ENCODE peak calls at places on chromosomes 7 and 10, in ten cellular contexts. One of them, this sample, is unnamed.

GRCh38 chr10:79256264-79256806 is 90.9 kb upstream of the PPIF start:
- DNase-seq in brain microvascular endothelial cell: no peak
- DNase-seq in Caco-2: no peak
- DNase-seq in BJ: no peak
- DNase-seq in GM20000: no peak
- DNase-seq in dorsolateral prefrontal cortex: no peak
- DNase-seq in nephron progenitor cell: no peak
- DNase-seq in NB4: no peak
- DNase-seq in ovary: no peak
- DNase-seq in sigmoid colon: no peak
- DNase-seq in this sample: no peak

GRCh38 chr10:103884681-103885139 is 29.3 kb upstream of the SH3PXD2A start:
- DNase-seq in brain microvascular endothelial cell: peak; percentile 61
- DNase-seq in Caco-2: peak; percentile 79
- DNase-seq in BJ: no peak
- DNase-seq in GM20000: peak; percentile 47
- DNase-seq in dorsolateral prefrontal cortex: no peak
- DNase-seq in nephron progenitor cell: peak; percentile 52
- DNase-seq in NB4: peak; percentile 70
- DNase-seq in ovary: peak; percentile 52
- DNase-seq in sigmoid colon: no peak
- DNase-seq in this sample: no peak

GRCh38 chr10:127694580-127695193 is 42.3 kb upstream of the FOXI2 start:
- DNase-seq in brain microvascular endothelial cell: no peak
- DNase-seq in Caco-2: peak; percentile 68
- DNase-seq in BJ: no peak
- DNase-seq in GM20000: peak; percentile 31
- DNase-seq in dorsolateral prefrontal cortex: no peak
- DNase-seq in nephron progenitor cell: peak; percentile 66
- DNase-seq in NB4: peak; percentile 75
- DNase-seq in ovary: no peak
- DNase-seq in sigmoid colon: no peak
- DNase-seq in this sample: no peak

GRCh38 chr7:128103498-128104108 is 72.4 kb upstream of the LRRC4 start:
- DNase-seq in brain microvascular endothelial cell: no peak
- DNase-seq in Caco-2: no peak
- DNase-seq in BJ: no peak
- DNase-seq in GM20000: peak; percentile 70
- DNase-seq in dorsolateral prefrontal cortex: no peak
- DNase-seq in nephron progenitor cell: no peak
- DNase-seq in NB4: peak; percentile 93
- DNase-seq in ovary: peak; percentile 78
- DNase-seq in sigmoid colon: no peak
- DNase-seq in this sample: peak; percentile 25

GRCh38 chr7:31735991-31736982 is 49.3 kb downstream of the PPP1R17 start:
- DNase-seq in brain microvascular endothelial cell: peak; percentile 48
- DNase-seq in Caco-2: peak; percentile 76
- DNase-seq in BJ: no peak
- DNase-seq in GM20000: peak; percentile 51
- DNase-seq in dorsolateral prefrontal cortex: peak; percentile 66
- DNase-seq in nephron progenitor cell: peak; percentile 78
- DNase-seq in NB4: peak; percentile 67
- DNase-seq in ovary: peak; percentile 20
- DNase-seq in sigmoid colon: peak; percentile 74
- DNase-seq in this sample: no peak

GRCh38 chr10:34016541-34016940 is 682.1 kb upstream of the NRP1 start:
- DNase-seq in brain microvascular endothelial cell: no peak
- DNase-seq in Caco-2: no peak
- DNase-seq in BJ: no peak
- DNase-seq in GM20000: no peak
- DNase-seq in dorsolateral prefrontal cortex: no peak
- DNase-seq in nephron progenitor cell: no peak
- DNase-seq in NB4: no peak
- DNase-seq in ovary: no peak
- DNase-seq in sigmoid colon: no peak
- DNase-seq in this sample: no peak

GRCh38 chr10:71081229-71081560 is 131.2 kb upstream of the UNC5B start:
- DNase-seq in brain microvascular endothelial cell: no peak
- DNase-seq in Caco-2: no peak
- DNase-seq in BJ: no peak
- DNase-seq in GM20000: no peak
- DNase-seq in dorsolateral prefrontal cortex: no peak
- DNase-seq in nephron progenitor cell: no peak
- DNase-seq in NB4: no peak
- DNase-seq in ovary: no peak
- DNase-seq in sigmoid colon: peak; percentile 27
- DNase-seq in this sample: no peak

GRCh38 chr7:17462059-17462695 is 163.7 kb downstream of the AHR start:
- DNase-seq in brain microvascular endothelial cell: no peak
- DNase-seq in Caco-2: peak; percentile 18
- DNase-seq in BJ: no peak
- DNase-seq in GM20000: no peak
- DNase-seq in dorsolateral prefrontal cortex: no peak
- DNase-seq in nephron progenitor cell: no peak
- DNase-seq in NB4: no peak
- DNase-seq in ovary: no peak
- DNase-seq in sigmoid colon: no peak
- DNase-seq in this sample: no peak

DNA sequence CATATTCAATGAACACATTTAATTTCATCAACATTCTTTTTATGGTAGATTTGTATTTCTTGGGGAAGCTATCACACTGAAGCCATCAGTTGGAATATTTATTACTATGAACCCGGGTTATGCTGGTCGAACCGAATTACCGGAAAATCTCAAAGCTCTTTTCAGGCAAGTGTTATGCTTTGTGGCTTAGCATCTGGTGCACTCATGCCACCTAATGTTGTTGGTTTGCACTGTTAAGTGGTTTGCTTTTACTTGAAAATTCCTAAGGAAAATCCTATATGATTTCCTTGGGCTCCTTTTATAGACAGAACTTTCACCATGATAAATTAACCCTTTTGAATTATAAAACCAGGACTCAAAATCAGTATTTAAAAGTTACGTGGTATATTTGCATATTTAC is 147.9 kb downstream of the DNAH11 start:
- DNase-seq in brain microvascular endothelial cell: no peak
- DNase-seq in Caco-2: no peak
- DNase-seq in BJ: no peak
- DNase-seq in GM20000: no peak
- DNase-seq in dorsolateral prefrontal cortex: no peak
- DNase-seq in nephron progenitor cell: no peak
- DNase-seq in NB4: no peak
- DNase-seq in ovary: no peak
- DNase-seq in sigmoid colon: no peak
- DNase-seq in this sample: no peak
- TF ChIP-seq CTCF in brain microvascular endothelial cell: no peak
- TF ChIP-seq CTCF in Caco-2: peak; percentile 19
- TF ChIP-seq CTCF in BJ: no peak
- TF ChIP-seq CTCF in GM20000: no peak
- TF ChIP-seq CTCF in dorsolateral prefrontal cortex: no peak
- TF ChIP-seq CTCF in nephron progenitor cell: no peak
- TF ChIP-seq CTCF in NB4: no peak
- TF ChIP-seq CTCF in ovary: no peak
- TF ChIP-seq CTCF in sigmoid colon: no peak
- TF ChIP-seq CTCF in this sample: no peak

GRCh38 chr7:134355004-134355525 is 38.3 kb upstream of the SLC35B4 start:
- DNase-seq in brain microvascular endothelial cell: no peak
- DNase-seq in Caco-2: no peak
- DNase-seq in BJ: no peak
- DNase-seq in GM20000: no peak
- DNase-seq in dorsolateral prefrontal cortex: no peak
- DNase-seq in nephron progenitor cell: no peak
- DNase-seq in NB4: no peak
- DNase-seq in ovary: no peak
- DNase-seq in sigmoid colon: no peak
- DNase-seq in this sample: no peak

GRCh38 chr7:134355925-134356324 is 39.2 kb upstream of the SLC35B4 start:
- DNase-seq in brain microvascular endothelial cell: no peak
- DNase-seq in Caco-2: no peak
- DNase-seq in BJ: no peak
- DNase-seq in GM20000: no peak
- DNase-seq in dorsolateral prefrontal cortex: no peak
- DNase-seq in nephron progenitor cell: no peak
- DNase-seq in NB4: peak; percentile 76
- DNase-seq in ovary: no peak
- DNase-seq in sigmoid colon: no peak
- DNase-seq in this sample: no peak

GRCh38 chr7:134359787-134360432 is 43.2 kb upstream of the SLC35B4 start:
- DNase-seq in brain microvascular endothelial cell: no peak
- DNase-seq in Caco-2: no peak
- DNase-seq in BJ: no peak
- DNase-seq in GM20000: no peak
- DNase-seq in dorsolateral prefrontal cortex: no peak
- DNase-seq in nephron progenitor cell: no peak
- DNase-seq in NB4: no peak
- DNase-seq in ovary: no peak
- DNase-seq in sigmoid colon: no peak
- DNase-seq in this sample: no peak

GRCh38 chr7:134356421-134356936 is 39.7 kb upstream of the SLC35B4 start:
- DNase-seq in brain microvascular endothelial cell: no peak
- DNase-seq in Caco-2: no peak
- DNase-seq in BJ: no peak
- DNase-seq in GM20000: no peak
- DNase-seq in dorsolateral prefrontal cortex: no peak
- DNase-seq in nephron progenitor cell: no peak
- DNase-seq in NB4: no peak
- DNase-seq in ovary: no peak
- DNase-seq in sigmoid colon: no peak
- DNase-seq in this sample: no peak

GRCh38 chr7:134357486-134357885 is 40.8 kb upstream of the SLC35B4 start:
- DNase-seq in brain microvascular endothelial cell: no peak
- DNase-seq in Caco-2: no peak
- DNase-seq in BJ: no peak
- DNase-seq in GM20000: no peak
- DNase-seq in dorsolateral prefrontal cortex: no peak
- DNase-seq in nephron progenitor cell: no peak
- DNase-seq in NB4: no peak
- DNase-seq in ovary: no peak
- DNase-seq in sigmoid colon: no peak
- DNase-seq in this sample: no peak
- TF ChIP-seq CTCF in brain microvascular endothelial cell: no peak
- TF ChIP-seq CTCF in Caco-2: no peak
- TF ChIP-seq CTCF in BJ: no peak
- TF ChIP-seq CTCF in GM20000: no peak
- TF ChIP-seq CTCF in dorsolateral prefrontal cortex: no peak
- TF ChIP-seq CTCF in nephron progenitor cell: no peak
- TF ChIP-seq CTCF in NB4: peak; percentile 5
- TF ChIP-seq CTCF in ovary: no peak
- TF ChIP-seq CTCF in sigmoid colon: no peak
- TF ChIP-seq CTCF in this sample: no peak

GRCh38 chr7:152315845-152316244 is 120.0 kb downstream of the KMT2C start:
- DNase-seq in brain microvascular endothelial cell: no peak
- DNase-seq in Caco-2: no peak
- DNase-seq in BJ: no peak
- DNase-seq in GM20000: no peak
- DNase-seq in dorsolateral prefrontal cortex: no peak
- DNase-seq in nephron progenitor cell: no peak
- DNase-seq in NB4: no peak
- DNase-seq in ovary: no peak
- DNase-seq in sigmoid colon: no peak
- DNase-seq in this sample: no peak

GRCh38 chr7:152313217-152313616 is 122.6 kb downstream of the KMT2C start:
- DNase-seq in brain microvascular endothelial cell: no peak
- DNase-seq in Caco-2: no peak
- DNase-seq in BJ: no peak
- DNase-seq in GM20000: no peak
- DNase-seq in dorsolateral prefrontal cortex: no peak
- DNase-seq in nephron progenitor cell: no peak
- DNase-seq in NB4: no peak
- DNase-seq in ovary: no peak
- DNase-seq in sigmoid colon: no peak
- DNase-seq in this sample: no peak

GRCh38 chr7:152312316-152312715 is 123.5 kb downstream of the KMT2C start:
- DNase-seq in brain microvascular endothelial cell: peak; percentile 26
- DNase-seq in Caco-2: no peak
- DNase-seq in BJ: no peak
- DNase-seq in GM20000: no peak
- DNase-seq in dorsolateral prefrontal cortex: no peak
- DNase-seq in nephron progenitor cell: no peak
- DNase-seq in NB4: no peak
- DNase-seq in ovary: no peak
- DNase-seq in sigmoid colon: no peak
- DNase-seq in this sample: no peak

GRCh38 chr7:152313879-152314604 is 121.8 kb downstream of the KMT2C start:
- DNase-seq in brain microvascular endothelial cell: peak; percentile 84
- DNase-seq in Caco-2: no peak
- DNase-seq in BJ: peak; percentile 37
- DNase-seq in GM20000: peak; percentile 8
- DNase-seq in dorsolateral prefrontal cortex: no peak
- DNase-seq in nephron progenitor cell: no peak
- DNase-seq in NB4: peak; percentile 68
- DNase-seq in ovary: no peak
- DNase-seq in sigmoid colon: no peak
- DNase-seq in this sample: no peak
- TF ChIP-seq CTCF in brain microvascular endothelial cell: no peak
- TF ChIP-seq CTCF in Caco-2: no peak
- TF ChIP-seq CTCF in BJ: no peak
- TF ChIP-seq CTCF in GM20000: no peak
- TF ChIP-seq CTCF in dorsolateral prefrontal cortex: no peak
- TF ChIP-seq CTCF in nephron progenitor cell: no peak
- TF ChIP-seq CTCF in NB4: no peak
- TF ChIP-seq CTCF in ovary: no peak
- TF ChIP-seq CTCF in sigmoid colon: no peak
- TF ChIP-seq CTCF in this sample: no peak

GRCh38 chr10:132164801-132165278 is 21.9 kb upstream of the DPYSL4 start:
- DNase-seq in brain microvascular endothelial cell: no peak
- DNase-seq in Caco-2: no peak
- DNase-seq in BJ: no peak
- DNase-seq in GM20000: no peak
- DNase-seq in dorsolateral prefrontal cortex: no peak
- DNase-seq in nephron progenitor cell: peak; percentile 36
- DNase-seq in NB4: no peak
- DNase-seq in ovary: no peak
- DNase-seq in sigmoid colon: no peak
- DNase-seq in this sample: no peak

GRCh38 chr10:132163826-132164515 is 22.8 kb upstream of the DPYSL4 start:
- DNase-seq in brain microvascular endothelial cell: no peak
- DNase-seq in Caco-2: no peak
- DNase-seq in BJ: no peak
- DNase-seq in GM20000: no peak
- DNase-seq in dorsolateral prefrontal cortex: peak; percentile 27
- DNase-seq in nephron progenitor cell: no peak
- DNase-seq in NB4: no peak
- DNase-seq in ovary: no peak
- DNase-seq in sigmoid colon: no peak
- DNase-seq in this sample: no peak

GRCh38 chr10:132162021-132162531 is 24.7 kb upstream of the DPYSL4 start:
- DNase-seq in brain microvascular endothelial cell: no peak
- DNase-seq in Caco-2: no peak
- DNase-seq in BJ: no peak
- DNase-seq in GM20000: no peak
- DNase-seq in dorsolateral prefrontal cortex: peak; percentile 30
- DNase-seq in nephron progenitor cell: no peak
- DNase-seq in NB4: no peak
- DNase-seq in ovary: no peak
- DNase-seq in sigmoid colon: no peak
- DNase-seq in this sample: no peak

GRCh38 chr10:132162590-132163277 is 24.0 kb upstream of the DPYSL4 start:
- DNase-seq in brain microvascular endothelial cell: no peak
- DNase-seq in Caco-2: no peak
- DNase-seq in BJ: no peak
- DNase-seq in GM20000: no peak
- DNase-seq in dorsolateral prefrontal cortex: peak; percentile 41
- DNase-seq in nephron progenitor cell: no peak
- DNase-seq in NB4: no peak
- DNase-seq in ovary: no peak
- DNase-seq in sigmoid colon: no peak
- DNase-seq in this sample: no peak

GRCh38 chr10:132163278-132163765 is 23.4 kb upstream of the DPYSL4 start:
- DNase-seq in brain microvascular endothelial cell: no peak
- DNase-seq in Caco-2: peak; percentile 51
- DNase-seq in BJ: no peak
- DNase-seq in GM20000: peak; percentile 73
- DNase-seq in dorsolateral prefrontal cortex: peak; percentile 43
- DNase-seq in nephron progenitor cell: peak; percentile 72
- DNase-seq in NB4: peak; percentile 50
- DNase-seq in ovary: peak; percentile 22
- DNase-seq in sigmoid colon: no peak
- DNase-seq in this sample: no peak
- TF ChIP-seq CTCF in brain microvascular endothelial cell: peak; percentile 35
- TF ChIP-seq CTCF in Caco-2: peak; percentile 15
- TF ChIP-seq CTCF in BJ: peak; percentile 16
- TF ChIP-seq CTCF in GM20000: no peak
- TF ChIP-seq CTCF in dorsolateral prefrontal cortex: peak; percentile 44
- TF ChIP-seq CTCF in nephron progenitor cell: peak; percentile 22
- TF ChIP-seq CTCF in NB4: peak; percentile 21
- TF ChIP-seq CTCF in ovary: no peak
- TF ChIP-seq CTCF in sigmoid colon: no peak
- TF ChIP-seq CTCF in this sample: no peak